ENCODE peak calls at places on chromosomes 1 and 21, in four cellular contexts. L, E, Q and N are unnamed samples. For H3K27me3, the result is how much of the 10 kb centered on the place peaks cover.

GRCh38 chr1:1005774-1006304 is 5.9 kb upstream of the HES4 start:
- DNase-seq in L (no peak), E (no peak), Q (peak), N (no peak)

GRCh38 chr21:27244356-27244755 is 277.5 kb upstream of the ADAMTS5 start:
- DNase-seq in L (no peak), E (no peak), Q (no peak), N (no peak)

GRCh38 chr1:196608401-196609113 is at the start of gene KCNT2:
- DNase-seq in L (peak), E (no peak), Q (peak), N (peak)

GRCh38 chr1:229643996-229644748 is 18.1 kb downstream of the URB2 start:
- DNase-seq in L (no peak), E (no peak), Q (no peak), N (no peak)

GRCh38 chr1:152053375-152053774 is 16.6 kb upstream of the S100A11 start:
- DNase-seq in L (no peak), E (no peak), Q (no peak), N (no peak)

GRCh38 chr21:24395320-24395933 is 1211.9 kb downstream of the MRPL39 start:
- DNase-seq in L (no peak), E (no peak), Q (no peak), N (no peak)

GRCh38 chr1:14571810-14572767 is 26.4 kb upstream of the KAZN start:
- DNase-seq in L (no peak), E (no peak), Q (no peak), N (no peak)

GRCh38 chr1:75985827-75986226 is 53.6 kb upstream of the ASB17 start:
- DNase-seq in L (no peak), E (no peak), Q (no peak), N (no peak)

GRCh38 chr1:214967865-214968575 is 114.5 kb upstream of the KCNK2 start:
- DNase-seq in L (no peak), E (no peak), Q (no peak), N (no peak)

GRCh38 chr1:220271706-220272046 is 577 bp downstream of the RAB3GAP2 start:
- DNase-seq in L (no peak), E (peak), Q (no peak), N (no peak)

GRCh38 chr1:240491796-240492195 is 120.2 kb downstream of the GREM2 start:
- DNase-seq in L (no peak), E (no peak), Q (no peak), N (no peak)

GRCh38 chr1:240496356-240496755 is 115.6 kb downstream of the GREM2 start:
- DNase-seq in L (no peak), E (no peak), Q (no peak), N (no peak)

GRCh38 chr1:240491156-240491555 is 120.8 kb downstream of the GREM2 start:
- DNase-seq in L (no peak), E (no peak), Q (no peak), N (no peak)

GRCh38 chr1:240495652-240496051 is 116.3 kb downstream of the GREM2 start:
- DNase-seq in L (no peak), E (no peak), Q (no peak), N (no peak)

GRCh38 chr1:240492832-240493440 is 119.0 kb downstream of the GREM2 start:
- DNase-seq in L (no peak), E (no peak), Q (peak), N (no peak)
- H3K4me3 ChIP-seq in L (peak), E (no peak), Q (no peak), N (peak)

GRCh38 chr1:26692211-26692792 is 3.5 kb upstream of the ARID1A start:
- DNase-seq in L (peak), E (peak), Q (peak), N (peak)
- TF ChIP-seq CTCF in L (no peak), E (no peak), Q (no peak), N (peak)

GRCh38 chr1:157916895-157917294 is 75.3 kb upstream of the CD5L start:
- DNase-seq in L (no peak), E (no peak), Q (no peak), N (no peak)

GRCh38 chr1:157920748-157921147 is 72.7 kb upstream of the KIRREL1 start:
- DNase-seq in L (no peak), E (no peak), Q (no peak), N (no peak)

GRCh38 chr1:157910270-157910669 is 68.7 kb upstream of the CD5L start:
- DNase-seq in L (no peak), E (no peak), Q (no peak), N (no peak)

DNA sequence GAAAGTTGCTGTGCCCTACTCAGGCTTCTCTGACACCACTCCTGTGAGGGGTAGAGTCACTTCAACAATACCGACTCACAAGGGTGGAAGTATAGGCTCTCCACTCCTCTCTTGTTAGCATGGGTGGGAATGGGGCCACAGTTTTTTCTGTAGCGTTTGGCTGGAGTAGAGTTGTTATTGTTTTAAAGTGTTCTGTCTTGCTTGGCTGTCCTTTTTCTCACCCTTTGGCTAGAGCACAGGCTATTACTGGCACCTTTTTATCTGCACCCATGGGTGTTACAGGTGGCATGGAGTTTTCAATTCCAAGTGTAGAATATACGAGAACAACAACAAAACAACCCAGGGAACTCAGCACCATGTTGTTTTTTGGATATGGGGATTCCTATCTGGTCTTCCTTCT is 74.3 kb upstream of the CD5L start:
- DNase-seq in L (no peak), E (no peak), Q (no peak), N (no peak)
- H3K27me3 ChIP-seq in L (under half), E (half or more), Q (under half), N (under half)

GRCh38 chr1:199044191-199044590 is 405.4 kb downstream of the PTPRC start:
- DNase-seq in L (no peak), E (no peak), Q (no peak), N (no peak)
- H3K4me3 ChIP-seq in L (no peak), E (no peak), Q (no peak), N (no peak)

DNA sequence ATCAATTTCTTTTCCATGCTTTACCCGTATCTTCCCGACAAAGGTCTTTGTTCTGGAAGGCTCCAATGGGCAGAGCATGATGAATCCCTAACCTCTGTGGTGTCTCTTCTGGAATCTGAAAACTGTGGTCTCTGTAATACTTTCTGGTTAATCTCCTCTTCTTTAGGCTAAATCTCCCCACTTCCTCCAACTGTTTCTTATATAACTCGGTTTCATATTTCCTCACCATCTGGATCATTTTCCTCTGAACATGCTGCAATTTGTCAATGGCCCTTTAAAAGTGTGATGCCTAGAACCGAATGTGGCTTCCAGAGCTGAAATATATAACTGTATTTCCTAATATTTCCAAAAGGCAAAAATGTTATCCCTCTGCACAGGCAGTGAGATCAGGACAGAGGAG is 66.1 kb downstream of the ALG14 start:
- DNase-seq in L (no peak), E (no peak), Q (no peak), N (no peak)
- TF ChIP-seq CTCF in L (no peak), E (no peak), Q (no peak), N (no peak)

GRCh38 chr1:228039986-228040385 is 33.2 kb downstream of the WNT3A start:
- DNase-seq in L (no peak), E (no peak), Q (no peak), N (no peak)

GRCh38 chr1:228039006-228039481 is 32.2 kb downstream of the WNT3A start:
- DNase-seq in L (no peak), E (no peak), Q (no peak), N (no peak)

GRCh38 chr1:228037401-228038386 is 30.9 kb downstream of the WNT3A start:
- DNase-seq in L (no peak), E (no peak), Q (no peak), N (no peak)

GRCh38 chr1:228038387-228039005 is 31.7 kb downstream of the WNT3A start:
- DNase-seq in L (no peak), E (no peak), Q (no peak), N (no peak)

GRCh38 chr1:228039504-228039903 is 32.7 kb downstream of the WNT3A start:
- DNase-seq in L (no peak), E (no peak), Q (no peak), N (no peak)
- H3K27me3 ChIP-seq in L (half or more), E (under half), Q (under half), N (under half)

GRCh38 chr21:44858791-44859190 is 14.7 kb downstream of the PTTG1IP start:
- DNase-seq in L (no peak), E (no peak), Q (no peak), N (no peak)

GRCh38 chr21:44866780-44867179 is 6.7 kb downstream of the PTTG1IP start:
- DNase-seq in L (no peak), E (no peak), Q (no peak), N (no peak)

GRCh38 chr21:44867464-44867863 is 6.0 kb downstream of the PTTG1IP start:
- DNase-seq in L (no peak), E (no peak), Q (no peak), N (no peak)

GRCh38 chr21:44865561-44866280 is 7.8 kb downstream of the PTTG1IP start:
- DNase-seq in L (no peak), E (no peak), Q (no peak), N (no peak)

DNA sequence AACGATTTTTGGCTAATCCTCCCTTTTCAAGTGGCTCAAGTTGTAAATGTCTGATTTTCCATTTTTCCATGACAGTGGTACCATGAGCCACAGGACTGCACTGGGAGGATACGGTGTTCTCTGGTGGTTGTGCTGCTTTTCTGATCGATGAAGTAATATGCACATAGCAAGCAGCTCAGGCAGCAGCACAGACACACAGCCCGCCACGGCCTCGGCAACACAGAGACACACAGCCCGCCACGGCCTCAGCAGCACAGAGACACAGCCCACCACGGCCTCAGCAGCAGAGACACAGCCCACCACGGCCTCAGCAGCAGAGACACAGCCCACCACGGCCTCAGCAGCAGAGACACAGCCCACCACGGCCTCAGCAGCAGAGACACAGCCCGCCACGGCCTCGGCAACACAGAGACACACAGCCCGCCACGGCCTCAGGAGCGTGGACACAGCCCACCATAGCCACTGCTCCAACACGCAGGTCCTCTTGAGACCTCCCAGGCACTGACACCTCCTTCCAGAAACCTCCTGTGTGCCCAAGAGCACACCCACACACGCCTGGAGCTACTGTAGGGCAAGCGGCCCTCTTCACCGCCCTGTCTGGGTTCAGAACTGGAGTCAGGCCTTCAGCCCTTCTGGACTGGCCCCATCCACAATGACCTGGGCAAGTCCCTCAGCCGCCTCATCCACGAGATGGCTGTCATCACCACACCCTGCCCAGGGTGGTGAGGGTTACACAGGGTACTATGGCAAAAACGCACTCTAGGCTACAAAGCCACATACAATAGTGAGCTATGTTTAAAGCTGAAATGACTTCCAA is 10.4 kb downstream of the PTTG1IP start:
- DNase-seq in L (no peak), E (no peak), Q (no peak), N (no peak)
- H3K4me3 ChIP-seq in L (no peak), E (no peak), Q (no peak), N (no peak)

GRCh38 chr1:16029288-16029687 is 7.5 kb downstream of the CLCNKA start:
- DNase-seq in L (no peak), E (no peak), Q (no peak), N (no peak)

GRCh38 chr1:16033101-16033632 is 10.4 kb upstream of the CLCNKB start:
- DNase-seq in L (no peak), E (no peak), Q (no peak), N (no peak)

GRCh38 chr1:16031551-16031950 is 9.7 kb downstream of the CLCNKA start:
- DNase-seq in L (no peak), E (no peak), Q (no peak), N (no peak)

GRCh38 chr1:16028237-16029002 is 6.6 kb downstream of the CLCNKA start:
- DNase-seq in L (no peak), E (no peak), Q (no peak), N (no peak)

DNA sequence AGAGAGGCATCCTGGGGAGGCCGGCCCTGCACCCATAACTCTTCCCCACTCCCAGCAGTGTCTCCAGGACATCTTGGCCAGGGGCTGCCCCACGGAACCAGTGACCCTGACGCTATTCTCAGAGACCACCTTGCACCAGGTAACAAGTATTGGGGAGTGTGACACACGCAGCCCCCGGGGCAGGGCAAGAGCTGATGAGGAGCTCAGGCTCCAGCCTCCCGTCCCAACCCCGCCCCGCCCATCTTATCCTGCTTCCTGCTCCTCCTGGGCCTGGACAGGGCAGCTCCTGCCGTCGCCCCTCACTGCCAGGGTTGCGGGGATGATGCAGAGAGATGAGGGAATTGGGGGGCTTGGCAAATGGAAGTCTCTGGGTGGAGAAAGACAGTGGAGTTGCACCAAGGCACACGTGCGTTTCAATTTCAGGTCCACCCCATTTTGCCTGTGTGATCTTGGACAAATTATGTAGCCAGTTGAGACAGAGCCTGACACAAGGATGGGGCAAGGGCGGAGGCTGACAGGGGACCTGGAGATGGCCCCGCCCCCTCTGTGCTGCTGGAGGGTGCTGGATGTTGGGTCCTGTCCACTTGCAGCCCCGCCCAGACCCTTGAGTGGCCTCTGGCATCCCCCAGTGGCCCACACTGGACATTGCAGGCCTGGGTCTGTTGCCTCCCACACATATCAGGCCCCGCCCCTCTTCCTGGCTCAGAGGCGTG is 10.7 kb downstream of the CLCNKA start:
- DNase-seq in L (peak), E (peak), Q (peak), N (peak)
- TF ChIP-seq CTCF in L (peak), E (peak), Q (peak), N (peak)